ENCODE peak calls at places on chromosomes 6 and 20, in four cellular contexts. N, O, F and W are unnamed samples.

GRCh38 chr6:110786271-110786670 is 29.0 kb downstream of the CDK19 start:
- DNase-seq in O (no peak), N (no peak), F (no peak), W (no peak)

GRCh38 chr6:148530394-148530923 is 187.8 kb downstream of the SASH1 start:
- DNase-seq in O (no peak), N (no peak), F (peak), W (no peak)

GRCh38 chr20:50259705-50260479 is 69.3 kb downstream of the CEBPB start:
- DNase-seq in O (peak), N (peak), F (no peak), W (no peak)

GRCh38 chr6:137297887-137298286 is 78.7 kb upstream of the IFNGR1 start:
- DNase-seq in N (no peak), F (no peak), O (peak), W (peak)

GRCh38 chr6:71460933-71461332 is 172.3 kb downstream of the OGFRL1 start:
- DNase-seq in O (no peak), F (no peak), N (peak), W (no peak)

GRCh38 chr20:35837577-35838195 is 65.9 kb downstream of the PHF20 start:
- DNase-seq in N (no peak), O (no peak), F (no peak), W (no peak)

GRCh38 chr6:151056230-151056907 is 183.4 kb upstream of the AKAP12 start:
- DNase-seq in F (no peak), N (no peak), O (no peak), W (no peak)

GRCh38 chr6:98529364-98529763 is 305.0 kb upstream of the POU3F2 start:
- DNase-seq in N (no peak), F (no peak), O (no peak), W (no peak)

GRCh38 chr6:107237992-107238660 is 122.8 kb upstream of the BEND3 start:
- DNase-seq in N (no peak), O (no peak), F (no peak), W (peak)

GRCh38 chr6:5199203-5200101 is 61.3 kb downstream of the LYRM4 start:
- DNase-seq in F (no peak), N (no peak), O (no peak), W (no peak)

GRCh38 chr6:1082040-1082935 is 229.6 kb upstream of the FOXQ1 start:
- DNase-seq in O (no peak), N (peak), F (no peak), W (peak)

GRCh38 chr6:28089054-28089453 is 8.7 kb downstream of the ZNF165 start:
- DNase-seq in F (no peak), N (no peak), O (no peak), W (no peak)

GRCh38 chr6:28090902-28091586 is 10.7 kb downstream of the ZNF165 start:
- DNase-seq in F (no peak), O (peak), N (no peak), W (no peak)
- H3K4me3 ChIP-seq in F (peak), O (peak), N (no peak), W (peak)

GRCh38 chr20:20167704-20168103 is 115.4 kb downstream of the CFAP61 start:
- DNase-seq in F (no peak), N (no peak), O (no peak), W (no peak)

GRCh38 chr20:20174089-20174835 is 121.9 kb downstream of the CFAP61 start:
- DNase-seq in F (no peak), O (no peak), N (no peak), W (no peak)

DNA sequence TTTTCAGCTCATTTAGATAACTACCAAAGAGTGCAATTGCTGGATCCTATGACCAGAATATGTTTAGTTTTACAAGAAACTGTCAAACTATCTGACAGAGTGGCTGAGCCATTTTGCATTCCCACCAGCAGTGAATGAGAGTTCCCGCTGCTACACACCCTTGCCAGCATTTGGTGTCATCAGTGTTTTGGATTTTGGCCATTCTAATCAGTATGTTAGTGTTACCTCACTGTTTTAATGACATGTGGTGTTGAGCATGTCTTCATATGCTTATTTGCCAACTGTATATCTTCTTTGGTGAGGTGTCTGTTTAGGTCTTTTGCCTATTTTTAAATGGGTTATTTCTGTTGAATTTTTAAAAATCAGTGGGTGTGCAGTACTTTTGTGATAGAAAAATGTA is 120.9 kb downstream of the CFAP61 start:
- DNase-seq in N (no peak), O (no peak), F (no peak), W (no peak)
- H3K4me3 ChIP-seq in N (no peak), O (no peak), F (no peak), W (no peak)

GRCh38 chr6:108897371-108897770 is 49.1 kb downstream of the ARMC2 start:
- DNase-seq in F (no peak), O (peak), N (no peak), W (no peak)

GRCh38 chr6:108895591-108895990 is 47.4 kb downstream of the ARMC2 start:
- DNase-seq in O (no peak), N (no peak), F (no peak), W (no peak)

GRCh38 chr6:108896111-108896661 is 48.0 kb downstream of the ARMC2 start:
- DNase-seq in F (peak), N (peak), O (no peak), W (peak)
- H3K4me3 ChIP-seq in F (no peak), N (no peak), O (no peak), W (no peak)

DNA sequence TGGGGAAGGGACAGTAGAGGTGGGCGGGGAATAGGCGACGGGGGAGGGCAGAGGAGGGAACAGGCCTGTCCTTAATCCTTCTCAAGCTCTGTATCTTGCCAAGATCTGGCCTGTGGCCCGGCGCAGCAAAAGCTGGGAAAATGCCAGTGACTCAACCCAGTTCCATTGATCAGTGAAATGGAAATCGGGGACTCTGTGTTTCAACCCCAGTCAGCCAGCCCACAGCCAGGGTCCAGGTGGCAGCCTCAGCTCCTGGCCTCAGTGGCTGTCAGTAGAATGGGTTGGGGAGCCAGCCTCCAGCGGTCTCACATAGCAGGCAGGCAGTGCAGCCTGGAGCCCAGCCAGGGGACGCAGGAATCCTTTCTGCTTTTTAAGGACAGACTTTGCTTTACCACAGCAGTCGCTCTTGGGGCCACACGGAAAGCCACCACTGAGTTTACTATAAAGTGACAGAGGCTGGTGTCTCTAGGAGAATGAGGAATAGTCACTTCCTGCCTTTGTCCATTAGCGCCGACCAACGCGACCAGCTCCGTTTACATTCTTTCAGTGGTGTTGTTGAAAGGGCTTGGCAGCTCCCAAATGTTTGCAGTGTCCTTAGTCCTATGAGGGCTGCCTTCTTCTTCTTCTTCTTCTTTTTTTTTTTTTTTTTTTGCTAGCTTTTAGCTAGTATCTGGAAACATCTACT is 128.1 kb downstream of the RIN2 start:
- DNase-seq in N (peak), O (peak), F (no peak), W (no peak)
- H3K4me3 ChIP-seq in N (no peak), O (peak), F (peak), W (no peak)

GRCh38 chr6:144661101-144661806 is 376.1 kb downstream of the UTRN start:
- DNase-seq in O (no peak), N (no peak), F (no peak), W (no peak)
- H3K4me3 ChIP-seq in O (no peak), N (no peak), F (no peak), W (no peak)

GRCh38 chr6:113672691-113673149 is 184.4 kb upstream of the MARCKS start:
- DNase-seq in N (no peak), O (peak), F (no peak), W (peak)
- H3K4me3 ChIP-seq in N (no peak), O (peak), F (peak), W (peak)

GRCh38 chr6:146913842-146914562 is 290.2 kb upstream of the STXBP5 start:
- DNase-seq in N (peak), O (peak), F (peak), W (peak)

GRCh38 chr6:146916435-146917015 is 287.7 kb upstream of the STXBP5 start:
- DNase-seq in F (no peak), O (no peak), N (no peak), W (no peak)

GRCh38 chr6:146915671-146916127 is 288.5 kb upstream of the STXBP5 start:
- DNase-seq in F (no peak), N (peak), O (no peak), W (no peak)

GRCh38 chr6:146912730-146913680 is 291.2 kb upstream of the STXBP5 start:
- DNase-seq in F (no peak), N (peak), O (no peak), W (no peak)

DNA sequence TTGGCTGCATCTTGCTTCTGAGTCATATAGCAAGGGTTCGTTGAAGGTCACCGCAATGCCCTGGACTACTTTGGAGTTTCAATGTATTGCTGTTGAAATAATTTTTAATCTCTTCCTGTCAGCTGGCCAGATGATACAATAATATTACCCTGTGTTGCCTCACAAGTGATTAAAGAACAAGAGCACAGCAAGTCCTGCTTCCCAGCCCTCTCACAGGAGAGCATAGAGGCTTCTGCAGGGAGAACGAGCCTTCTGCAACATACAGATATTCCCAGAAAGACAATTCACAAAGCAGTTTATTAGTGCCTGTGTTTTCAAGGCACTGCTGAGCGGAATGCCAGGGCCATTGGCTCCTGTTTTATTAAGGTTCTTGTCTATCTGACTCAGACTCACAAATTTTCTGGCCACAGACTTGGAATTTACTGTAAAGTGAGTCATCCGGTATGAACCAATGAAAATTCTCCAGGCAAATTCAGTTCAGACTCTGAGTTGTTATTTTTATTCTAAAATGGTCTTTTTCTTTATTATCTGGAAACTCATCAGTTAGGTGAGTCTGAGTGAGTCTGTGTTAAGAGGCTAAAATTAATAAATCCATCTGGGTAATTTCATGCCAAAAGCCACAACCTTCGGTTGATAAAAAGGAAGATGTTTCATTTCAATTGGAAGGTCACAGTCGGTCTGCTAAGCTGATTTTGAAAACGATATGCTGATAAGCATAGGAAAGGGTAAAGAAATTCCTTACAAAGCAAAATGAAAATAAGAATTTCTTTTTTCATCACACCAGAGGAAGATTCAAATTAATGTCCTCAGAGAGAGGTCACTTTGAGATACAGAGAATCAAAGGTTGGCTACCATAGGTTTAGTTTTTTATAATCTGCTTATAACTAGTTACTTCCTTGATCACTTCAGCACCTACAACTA is 289.4 kb upstream of the STXBP5 start:
- DNase-seq in F (peak), N (peak), O (no peak), W (peak)
- H3K4me3 ChIP-seq in F (peak), N (peak), O (no peak), W (peak)